ENCODE peak calls at places on chromosomes 3 and 15, in ten cellular contexts. J, O, R, W, D, K, N, A, Y and B are unnamed samples.

GRCh38 chr15:73754461-73754860 is 1.3 kb upstream of the INSYN1 start:
- DNase-seq in O (no peak), Y (no peak), K (no peak), J (no peak), W (no peak), R (no peak), A (no peak), N (no peak), D (no peak), B (no peak)

GRCh38 chr15:32722126-32722525 is 4.3 kb downstream of the GREM1 start:
- DNase-seq in N (no peak), J (no peak), A (no peak), W (no peak), Y (no peak), R (no peak), O (no peak), K (no peak), D (no peak), B (no peak)

GRCh38 chr3:188747487-188747886 is 424.3 kb upstream of the TPRG1 start:
- DNase-seq in N (no peak), A (no peak), O (no peak), J (no peak), Y (no peak), K (no peak), R (no peak), W (no peak), D (no peak), B (no peak)

GRCh38 chr3:179969525-179969924 is 67.2 kb downstream of the PEX5L start:
- DNase-seq in W (no peak), R (no peak), D (no peak), A (no peak), K (no peak), N (no peak), J (no peak), Y (no peak), O (no peak), B (no peak)

GRCh38 chr3:32288819-32289218 is 50.3 kb downstream of the CMTM8 start:
- DNase-seq in K (no peak), D (no peak), R (no peak), W (no peak), N (no peak), J (no peak), Y (no peak), O (no peak), A (no peak), B (no peak)

GRCh38 chr3:69182588-69183299 is 60.3 kb upstream of the LMOD3 start:
- DNase-seq in Y (no peak), O (no peak), W (peak; percentile 21), K (peak; percentile 90), A (no peak), R (no peak), D (peak; percentile 35), J (no peak), N (no peak), B (peak; percentile 85)

GRCh38 chr3:44529927-44530326 is 25.1 kb upstream of the ZKSCAN7 start:
- DNase-seq in N (no peak), D (no peak), O (no peak), Y (no peak), R (no peak), A (no peak), W (no peak), K (peak; percentile 32), J (no peak), B (no peak)

GRCh38 chr15:66099950-66100671 is 153.4 kb downstream of the MEGF11 start:
- DNase-seq in J (no peak), Y (no peak), W (no peak), R (no peak), O (no peak), K (no peak), N (peak; percentile 43), A (no peak), D (no peak), B (no peak)

GRCh38 chr3:13045904-13046568 is 27.2 kb downstream of the IQSEC1 start:
- DNase-seq in K (no peak), R (no peak), D (peak; percentile 31), J (no peak), Y (no peak), W (no peak), N (no peak), O (no peak), A (no peak), B (no peak)

GRCh38 chr15:100764778-100765457 is 114.7 kb upstream of the ALDH1A3 start:
- DNase-seq in K (peak; percentile 96), A (no peak), W (no peak), O (peak; percentile 40), N (peak; percentile 59), R (no peak), Y (no peak), D (no peak), J (no peak), B (peak; percentile 91)

GRCh38 chr15:73809728-73810501 is 56.8 kb upstream of the INSYN1 start:
- DNase-seq in N (no peak), Y (no peak), W (no peak), J (no peak), D (no peak), A (no peak), R (no peak), K (peak; percentile 23), O (no peak), B (no peak)

GRCh38 chr3:52534281-52535183 is 875 bp upstream of the NT5DC2 start:
- DNase-seq in A (no peak), N (peak; percentile 61), J (no peak), D (no peak), R (no peak), Y (no peak), K (peak; percentile 63), O (peak; percentile 43), W (peak; percentile 29), B (peak; percentile 38)

GRCh38 chr3:72745146-72745976 is 102.9 kb downstream of the SHQ1 start:
- DNase-seq in R (no peak), O (no peak), K (no peak), W (no peak), A (no peak), J (no peak), N (no peak), Y (no peak), D (no peak), B (peak; percentile 32)

GRCh38 chr3:124107491-124107890 is 115.6 kb upstream of the ROPN1 start:
- DNase-seq in Y (no peak), J (no peak), N (no peak), O (no peak), W (no peak), A (no peak), K (peak; percentile 23), D (no peak), R (no peak), B (no peak)

GRCh38 chr3:52433328-52434060 is 11.4 kb downstream of the SEMA3G start:
- DNase-seq in J (no peak), A (no peak), D (no peak), N (peak; percentile 36), O (peak; percentile 49), W (no peak), Y (peak; percentile 25), K (no peak), R (no peak), B (no peak)

GRCh38 chr3:123377173-123377740 is 71.6 kb downstream of the ADCY5 start:
- DNase-seq in D (no peak), R (no peak), J (no peak), A (no peak), Y (no peak), K (no peak), W (no peak), N (no peak), O (no peak), B (no peak)

GRCh38 chr3:481680-482079 is 285.1 kb downstream of the CHL1 start:
- DNase-seq in O (no peak), D (no peak), K (no peak), Y (no peak), R (no peak), W (peak; percentile 11), J (no peak), A (no peak), N (no peak), B (no peak)

GRCh38 chr3:187066228-187066995 is 72.9 kb downstream of the RPL39L start:
- DNase-seq in K (no peak), A (no peak), W (peak; percentile 29), R (no peak), O (no peak), D (peak; percentile 92), J (no peak), N (no peak), Y (no peak), B (peak; percentile 20)

GRCh38 chr15:57541805-57542504 is 49.7 kb upstream of the MYZAP start:
- DNase-seq in R (peak; percentile 26), J (no peak), O (peak; percentile 80), K (peak; percentile 68), N (peak; percentile 87), D (peak; percentile 42), Y (peak; percentile 61), A (no peak), W (peak; percentile 89), B (peak; percentile 75)

GRCh38 chr3:144394052-144394451 is 422.4 kb downstream of the DIPK2A start:
- DNase-seq in O (no peak), N (no peak), Y (no peak), J (no peak), A (no peak), D (no peak), K (no peak), W (no peak), R (no peak), B (no peak)

GRCh38 chr15:63896336-63897115 is 62.8 kb upstream of the HERC1 start:
- DNase-seq in O (peak; percentile 38), J (peak; percentile 29), D (no peak), N (no peak), K (peak; percentile 89), W (peak; percentile 13), A (no peak), R (no peak), Y (no peak), B (peak; percentile 78)

GRCh38 chr3:151460240-151460639 is 621 bp downstream of the IGSF10 start:
- DNase-seq in O (no peak), K (peak; percentile 20), A (no peak), D (no peak), N (no peak), J (no peak), Y (no peak), W (peak; percentile 35), R (no peak), B (peak; percentile 23)

GRCh38 chr3:177491301-177492031 is 294.2 kb upstream of the TBL1XR1 start:
- DNase-seq in R (no peak), K (peak; percentile 98), D (no peak), N (no peak), A (no peak), W (no peak), Y (no peak), O (no peak), J (no peak), B (peak; percentile 41)